ENCODE peak calls at places on chromosomes 1 and 21, in seven cellular contexts. V is NB4, K is BE2C, B is tibial nerve, S is HAP-1, T is mesothelial cell of epicardium, W is HS-27A. X is an unnamed sample.
A peak's percentile ranks its signal among the peaks of the same experiment; 100 is the strongest.

GRCh38 chr1:89347296-89347695 is 16.6 kb upstream of the GBP6 start:
- DNase-seq in V (no peak), K (no peak), B (no peak), S (no peak), T (no peak), W (no peak), X (no peak)

GRCh38 chr1:180954766-180955165 is 42.1 kb downstream of the KIAA1614 start:
- DNase-seq in V (no peak), K (no peak), B (no peak), S (no peak), T (no peak), W (no peak), X (no peak)

GRCh38 chr1:34917017-34917416 is 12.4 kb downstream of the DLGAP3 start:
- DNase-seq in V (no peak), K (no peak), B (no peak), S (no peak), T (no peak), W (no peak), X (no peak)

GRCh38 chr1:5684791-5685190 is 307.4 kb downstream of the NPHP4 start:
- DNase-seq in V (no peak), K (no peak), B (no peak), S (no peak), T (no peak), W (no peak), X (no peak)

GRCh38 chr1:233635765-233636502 is 22.0 kb downstream of the KCNK1 start:
- DNase-seq in V (no peak), K (no peak), B (no peak), S (no peak), T (no peak), W (no peak), X (no peak)

GRCh38 chr1:41773144-41773571 is 145.6 kb downstream of the HIVEP3 start:
- DNase-seq in V (no peak), K (no peak), B (no peak), S (no peak), T (no peak), W (no peak), X (peak; percentile 30)

GRCh38 chr21:23045955-23046354 is 2047.7 kb downstream of the NCAM2 start:
- DNase-seq in V (no peak), K (no peak), B (no peak), S (no peak), T (no peak), W (no peak), X (no peak)

GRCh38 chr1:229884765-229885164 is 182.3 kb upstream of the GALNT2 start:
- DNase-seq in V (no peak), K (peak; percentile 84), B (no peak), S (no peak), T (peak; percentile 37), W (no peak), X (no peak)

GRCh38 chr1:199983531-199983930 is 44.0 kb upstream of the NR5A2 start:
- DNase-seq in V (no peak), K (no peak), B (no peak), S (no peak), T (no peak), W (no peak), X (no peak)

GRCh38 chr1:176466514-176466913 is 3.5 kb downstream of the PAPPA2 start:
- DNase-seq in V (peak; percentile 9), K (no peak), B (no peak), S (peak; percentile 28), T (no peak), W (no peak), X (no peak)

GRCh38 chr1:231494439-231495110 is 33.9 kb upstream of the TSNAX start:
- DNase-seq in V (no peak), K (no peak), B (no peak), S (no peak), T (no peak), W (no peak), X (no peak)

GRCh38 chr1:94095112-94095637 is 25.8 kb downstream of the ABCA4 start:
- DNase-seq in V (no peak), K (peak; percentile 25), B (peak; percentile 88), S (no peak), T (no peak), W (no peak), X (peak; percentile 72)

GRCh38 chr1:14140800-14141526 is 441.0 kb downstream of the PRDM2 start:
- DNase-seq in V (no peak), K (no peak), B (peak; percentile 18), S (no peak), T (no peak), W (peak; percentile 52), X (peak; percentile 28)

GRCh38 chr1:22248746-22249145 is 105.8 kb upstream of the WNT4 start:
- DNase-seq in V (no peak), K (peak; percentile 31), B (no peak), S (no peak), T (no peak), W (no peak), X (no peak)

GRCh38 chr1:198134252-198134651 is 22.5 kb upstream of the NEK7 start:
- DNase-seq in V (no peak), K (no peak), B (no peak), S (no peak), T (no peak), W (no peak), X (no peak)

GRCh38 chr21:41294548-41295231 is 21.9 kb upstream of the FAM3B start:
- DNase-seq in V (no peak), K (no peak), B (no peak), S (no peak), T (no peak), W (no peak), X (no peak)

GRCh38 chr1:10507111-10507879 is 32.5 kb downstream of the PEX14 start:
- DNase-seq in V (peak; percentile 92), K (peak; percentile 67), B (peak; percentile 28), S (peak; percentile 83), T (no peak), W (peak; percentile 54), X (peak; percentile 56)

GRCh38 chr21:31780944-31781343 is 49.0 kb upstream of the SCAF4 start:
- DNase-seq in V (no peak), K (no peak), B (no peak), S (no peak), T (no peak), W (no peak), X (no peak)

GRCh38 chr1:210360852-210361477 is 32.3 kb downstream of the HHAT start:
- DNase-seq in V (peak; percentile 47), K (no peak), B (no peak), S (peak; percentile 16), T (no peak), W (no peak), X (no peak)

GRCh38 chr1:119549719-119550141 is 42.7 kb downstream of the HSD3B1 start:
- DNase-seq in V (peak; percentile 69), K (peak; percentile 65), B (no peak), S (peak; percentile 76), T (peak; percentile 65), W (peak; percentile 58), X (no peak)

GRCh38 chr1:86380257-86380861 is 15.8 kb downstream of the ODF2L start:
- DNase-seq in V (peak; percentile 71), K (no peak), B (no peak), S (no peak), T (no peak), W (peak; percentile 35), X (no peak)

GRCh38 chr1:113133038-113133437 is 60.0 kb downstream of the LRIG2 start:
- DNase-seq in V (no peak), K (no peak), B (no peak), S (no peak), T (no peak), W (no peak), X (no peak)

GRCh38 chr1:171901245-171901644 is 59.9 kb downstream of the DNM3 start:
- DNase-seq in V (no peak), K (no peak), B (no peak), S (no peak), T (no peak), W (no peak), X (no peak)

GRCh38 chr1:27523666-27524020 is 33.7 kb upstream of the WASF2 start:
- DNase-seq in V (no peak), K (no peak), B (no peak), S (no peak), T (no peak), W (no peak), X (no peak)

GRCh38 chr1:189500777-189501176 is 976.9 kb downstream of the BRINP3 start:
- DNase-seq in V (no peak), K (no peak), B (no peak), S (no peak), T (no peak), W (no peak), X (no peak)

GRCh38 chr1:155188268-155188667 is 14.6 kb downstream of the TRIM46 start:
- DNase-seq in V (no peak), K (no peak), B (no peak), S (no peak), T (no peak), W (no peak), X (no peak)

GRCh38 chr1:57204091-57204490 is 219.8 kb downstream of the DAB1 start:
- DNase-seq in V (no peak), K (no peak), B (no peak), S (no peak), T (no peak), W (no peak), X (no peak)

GRCh38 chr1:70410604-70411359 is at the start of gene CTH:
- DNase-seq in V (peak; percentile 96), K (peak; percentile 92), B (peak; percentile 97), S (peak; percentile 99), T (peak; percentile 95), W (peak; percentile 94), X (peak; percentile 97)

GRCh38 chr1:115063238-115063901 is 25.9 kb downstream of the TSPAN2 start:
- DNase-seq in V (peak; percentile 13), K (no peak), B (no peak), S (no peak), T (no peak), W (peak; percentile 65), X (no peak)

GRCh38 chr1:9315411-9316079 is 22.9 kb downstream of the SPSB1 start:
- DNase-seq in V (no peak), K (no peak), B (no peak), S (no peak), T (no peak), W (no peak), X (no peak)

GRCh38 chr1:200153277-200154055 is 126.0 kb downstream of the NR5A2 start:
- DNase-seq in V (peak; percentile 19), K (no peak), B (no peak), S (no peak), T (no peak), W (no peak), X (no peak)

GRCh38 chr1:40143891-40144575 is 17.2 kb upstream of the RLF start:
- DNase-seq in V (peak; percentile 73), K (peak; percentile 56), B (no peak), S (peak; percentile 80), T (peak; percentile 54), W (no peak), X (no peak)

GRCh38 chr1:38790422-38791212 is 69.0 kb downstream of the RRAGC start:
- DNase-seq in V (no peak), K (no peak), B (no peak), S (no peak), T (no peak), W (no peak), X (no peak)

GRCh38 chr1:8409107-8409506 is 91.2 kb downstream of the SLC45A1 start:
- DNase-seq in V (peak; percentile 46), K (no peak), B (no peak), S (peak; percentile 31), T (no peak), W (no peak), X (no peak)

GRCh38 chr1:110542730-110543129 is 23.8 kb upstream of the KCNA10 start:
- DNase-seq in V (peak; percentile 47), K (no peak), B (no peak), S (peak; percentile 22), T (no peak), W (peak; percentile 19), X (no peak)

GRCh38 chr1:41639332-41639936 is 155.0 kb upstream of the EDN2 start:
- DNase-seq in V (no peak), K (no peak), B (no peak), S (no peak), T (no peak), W (no peak), X (peak; percentile 56)

GRCh38 chr1:5896706-5897105 is 95.5 kb downstream of the NPHP4 start:
- DNase-seq in V (no peak), K (no peak), B (no peak), S (peak; percentile 61), T (no peak), W (no peak), X (no peak)

GRCh38 chr1:109396971-109397370 is 747 bp downstream of the SORT1 start:
- DNase-seq in V (no peak), K (no peak), B (no peak), S (peak; percentile 31), T (no peak), W (no peak), X (no peak)

X was measured in gastrocnemius medialis.